ENCODE peak calls at places on chromosomes 4 and X, in seven cellular contexts. X is RKO; M is neural crest cell; L is stimulated activated naive CD8-positive, alpha-beta T cell treated with anti-CD3 and anti-CD28 coated beads, Interleukin-15, amount 100 ng/mL, for 72 hours; T is endothelial cell; R is iris pigment epithelial cell; P is upper lobe of right lung. D is an unnamed sample.

GRCh38 chrX:105837227-105837626 is 14.9 kb downstream of the NRK start:
- DNase-seq in T (no peak), P (no peak), M (no peak), L (no peak), R (peak), X (peak), D (peak)

GRCh38 chr4:151239608-151240007 is 37.4 kb upstream of the PRSS48 start:
- DNase-seq in L (no peak), X (no peak), T (no peak), P (no peak), R (no peak), M (no peak), D (no peak)

GRCh38 chrX:136261316-136261715 is 10.1 kb upstream of the MAP7D3 start:
- DNase-seq in M (no peak), R (peak), P (no peak), L (no peak), T (no peak), X (no peak), D (peak)

GRCh38 chr4:168631241-168632151 is 134.6 kb downstream of the PALLD start:
- DNase-seq in R (peak), L (peak), X (no peak), M (peak), T (peak), P (peak), D (peak)

GRCh38 chr4:170675568-170676262 is 586.0 kb upstream of the AADAT start:
- DNase-seq in T (no peak), M (no peak), R (peak), L (no peak), P (no peak), X (peak), D (no peak)

GRCh38 chrX:71195959-71196727 is 26.9 kb upstream of the GJB1 start:
- DNase-seq in R (no peak), X (no peak), M (no peak), L (peak), T (no peak), P (no peak), D (no peak)

GRCh38 chr4:88533088-88533790 is 9.7 kb upstream of the PYURF start:
- DNase-seq in P (no peak), R (peak), L (no peak), T (no peak), M (no peak), X (peak), D (no peak)

GRCh38 chrX:39152106-39152649 is 350.9 kb downstream of the MID1IP1 start:
- DNase-seq in X (peak), L (peak), R (no peak), M (peak), P (peak), T (peak), D (no peak)